ENCODE peak calls at places on chromosomes 3 and 15, in ten cellular contexts. Y is HFF-Myc; I is stimulated activated CD4-positive, alpha-beta T cell treated with anti-CD3 and anti-CD28 coated beads, Interleukin-15, amount 100 ng/mL, for 24 hours; T is fibroblast of pulmonary artery; A is fibroblast of the aortic adventitia; O is progenitor cell of endocrine pancreas; Z is aorta; B is bronchial epithelial cell; H is T-cell; K is adrenal gland. L is an unnamed sample.

GRCh38 chr15:29570121-29570930 is 251.9 kb downstream of the TJP1 start:
- DNase-seq in H (no peak), T (peak), Z (no peak), K (peak), O (peak), Y (no peak), I (peak), A (peak), B (no peak), L (no peak)

GRCh38 chr3:111617406-111617805 is 22.3 kb upstream of the ZBED2 start:
- DNase-seq in A (no peak), O (no peak), K (no peak), Y (no peak), Z (no peak), I (no peak), B (no peak), T (no peak), H (no peak), L (no peak)

GRCh38 chr3:139975592-139976360 is 40.8 kb downstream of the CLSTN2 start:
- DNase-seq in B (no peak), I (no peak), Z (no peak), A (no peak), Y (no peak), O (no peak), H (no peak), T (no peak), K (no peak), L (no peak)

GRCh38 chr3:193011956-193012355 is 94.3 kb upstream of the MB21D2 start:
- DNase-seq in K (no peak), I (no peak), T (no peak), B (no peak), Y (no peak), A (no peak), O (no peak), Z (no peak), H (no peak), L (no peak)

GRCh38 chr3:45123841-45124269 is 22.3 kb downstream of the CDCP1 start:
- DNase-seq in Z (no peak), Y (peak), B (peak), O (no peak), H (no peak), T (peak), I (no peak), K (no peak), A (peak), L (peak)

GRCh38 chr3:13657660-13658435 is 108.9 kb downstream of the FBLN2 start:
- DNase-seq in Z (peak), O (peak), H (peak), A (no peak), K (peak), B (peak), I (peak), T (peak), Y (no peak), L (peak)

GRCh38 chr3:159865042-159865579 is 123.5 kb upstream of the IL12A start:
- DNase-seq in Z (no peak), B (no peak), T (no peak), O (no peak), H (no peak), A (peak), K (no peak), Y (peak), I (no peak), L (no peak)

GRCh38 chr3:194874206-194874605 is 188.5 kb downstream of the FAM43A start:
- DNase-seq in A (no peak), K (no peak), Z (no peak), H (no peak), B (no peak), O (no peak), Y (no peak), T (no peak), I (no peak), L (no peak)

GRCh38 chr3:20154078-20154477 is 31.9 kb downstream of the SGO1 start:
- DNase-seq in I (no peak), T (no peak), Z (no peak), O (no peak), B (no peak), A (no peak), Y (no peak), K (no peak), H (no peak), L (no peak)

GRCh38 chr15:42157981-42158765 is 1.7 kb upstream of the PLA2G4F start:
- DNase-seq in K (peak), H (no peak), O (no peak), I (no peak), Z (no peak), B (peak), Y (no peak), T (peak), A (peak), L (peak)

GRCh38 chr3:125512135-125512920 is 7.7 kb downstream of the SNX4 start:
- DNase-seq in I (peak), K (peak), Y (no peak), O (no peak), H (no peak), B (peak), A (peak), T (peak), Z (no peak), L (no peak)

GRCh38 chr15:100959066-100960050 is 40.2 kb downstream of the LRRK1 start:
- DNase-seq in Z (no peak), A (no peak), K (no peak), O (no peak), I (no peak), T (peak), H (no peak), Y (no peak), B (no peak), L (no peak)

GRCh38 chr3:143654906-143655305 is 193.4 kb downstream of the SLC9A9 start:
- DNase-seq in H (no peak), A (no peak), Z (no peak), Y (no peak), K (no peak), B (peak), O (no peak), T (no peak), I (no peak), L (no peak)

GRCh38 chr3:138898301-138898700 is 48.6 kb downstream of the FOXL2 start:
- DNase-seq in O (no peak), T (peak), K (no peak), H (no peak), B (no peak), I (no peak), Y (peak), Z (no peak), A (peak), L (no peak)

GRCh38 chr3:190517696-190518095 is 3.8 kb downstream of the IL1RAP start:
- DNase-seq in O (no peak), Z (no peak), H (no peak), T (peak), A (peak), I (no peak), B (peak), Y (no peak), K (no peak), L (no peak)

GRCh38 chr15:81442454-81442853 is 68.4 kb upstream of the TMC3 start:
- DNase-seq in I (no peak), B (no peak), Y (no peak), A (no peak), Z (no peak), H (no peak), K (no peak), T (no peak), O (no peak), L (no peak)

GRCh38 chr3:14769531-14770325 is 49.0 kb upstream of the FGD5 start:
- DNase-seq in T (no peak), I (no peak), O (no peak), A (no peak), B (no peak), K (peak), H (no peak), Z (no peak), Y (no peak), L (no peak)

GRCh38 chr3:16338999-16339398 is 74.0 kb downstream of the OXNAD1 start:
- DNase-seq in O (no peak), Z (no peak), Y (peak), B (peak), I (no peak), H (peak), A (peak), K (no peak), T (peak), L (no peak)

GRCh38 chr3:108051005-108051404 is 39.8 kb downstream of the CD47 start:
- DNase-seq in A (no peak), O (no peak), Z (no peak), T (no peak), B (no peak), K (no peak), Y (peak), H (no peak), I (no peak), L (no peak)

GRCh38 chr3:56914646-56915045 is 112.9 kb upstream of the ARHGEF3 start:
- DNase-seq in T (no peak), B (no peak), O (no peak), K (no peak), H (no peak), Y (no peak), A (no peak), I (peak), Z (no peak), L (no peak)

GRCh38 chr3:64264491-64265109 is 39.3 kb upstream of the PRICKLE2 start:
- DNase-seq in Y (no peak), O (no peak), B (no peak), A (peak), T (peak), H (no peak), Z (no peak), I (no peak), K (no peak), L (peak)

GRCh38 chr3:181712505-181713299 is 977 bp downstream of the SOX2 start:
- DNase-seq in A (no peak), B (peak), H (no peak), O (no peak), I (no peak), Y (no peak), Z (no peak), K (no peak), T (no peak), L (no peak)